ENCODE peak calls at places on chromosome 3, in seven cellular contexts. U, M, O, G, J, C and Q are unnamed samples.

GRCh38 chr3:60856299-60857046 is 394.8 kb downstream of the FHIT start:
- DNase-seq in U (no peak), M (no peak), O (no peak), G (no peak), J (no peak), C (no peak), Q (no peak)

GRCh38 chr3:20682573-20682972 is 496.6 kb upstream of the SGO1 start:
- DNase-seq in U (no peak), M (no peak), O (no peak), G (no peak), J (no peak), C (no peak), Q (no peak)

GRCh38 chr3:54760226-54760625 is 167.6 kb downstream of the LRTM1 start:
- DNase-seq in U (no peak), M (no peak), O (no peak), G (no peak), J (no peak), C (no peak), Q (no peak)

GRCh38 chr3:50132421-50133282 is 22.5 kb upstream of the SEMA3F start:
- DNase-seq in U (no peak), M (no peak), O (no peak), G (no peak), J (no peak), C (no peak), Q (no peak)

GRCh38 chr3:49940667-49941249 is 808 bp downstream of the RBM6 start:
- DNase-seq in U (no peak), M (peak; percentile 35), O (no peak), G (no peak), J (no peak), C (no peak), Q (no peak)

GRCh38 chr3:107429330-107430181 is 52.3 kb downstream of the CCDC54 start:
- DNase-seq in U (peak; percentile 69), M (peak; percentile 71), O (peak; percentile 77), G (peak; percentile 93), J (peak; percentile 79), C (peak; percentile 44), Q (peak; percentile 59)

GRCh38 chr3:83890039-83890762 is 1068.6 kb upstream of the CADM2 start:
- DNase-seq in U (no peak), M (no peak), O (no peak), G (no peak), J (no peak), C (no peak), Q (no peak)

GRCh38 chr3:182925330-182925943 is 54.9 kb downstream of the DCUN1D1 start:
- DNase-seq in U (no peak), M (no peak), O (no peak), G (no peak), J (no peak), C (no peak), Q (no peak)

GRCh38 chr3:87167634-87168456 is 59.3 kb upstream of the CHMP2B start:
- DNase-seq in U (peak; percentile 37), M (peak; percentile 55), O (no peak), G (peak; percentile 60), J (peak; percentile 31), C (no peak), Q (no peak)

GRCh38 chr3:2623463-2623862 is 486.7 kb downstream of the IL5RA start:
- DNase-seq in U (no peak), M (no peak), O (no peak), G (no peak), J (no peak), C (no peak), Q (no peak)

GRCh38 chr3:186915808-186916796 is 14.2 kb upstream of the ST6GAL1 start:
- DNase-seq in U (no peak), M (no peak), O (no peak), G (no peak), J (no peak), C (no peak), Q (no peak)

GRCh38 chr3:53168175-53168923 is 7.3 kb downstream of the PRKCD start:
- DNase-seq in U (no peak), M (no peak), O (peak; percentile 73), G (no peak), J (no peak), C (no peak), Q (no peak)

GRCh38 chr3:164962610-164963009 is 115.7 kb downstream of the SI start:
- DNase-seq in U (no peak), M (no peak), O (no peak), G (no peak), J (no peak), C (no peak), Q (no peak)

GRCh38 chr3:195226900-195227447 is 44.0 kb downstream of the XXYLT1 start:
- DNase-seq in U (no peak), M (no peak), O (no peak), G (no peak), J (no peak), C (no peak), Q (no peak)

GRCh38 chr3:120047686-120048085 is 46.6 kb downstream of the GSK3B start:
- DNase-seq in U (no peak), M (no peak), O (no peak), G (no peak), J (no peak), C (no peak), Q (no peak)

GRCh38 chr3:136106101-136106500 is 90.0 kb downstream of the MSL2 start:
- DNase-seq in U (no peak), M (no peak), O (no peak), G (no peak), J (no peak), C (no peak), Q (no peak)

GRCh38 chr3:139634236-139634635 is 43.5 kb downstream of the NMNAT3 start:
- DNase-seq in U (no peak), M (no peak), O (no peak), G (no peak), J (no peak), C (no peak), Q (no peak)